ENCODE peak calls at places on chromosomes 12 and 14, in ten cellular contexts. One of them, this sample, is unnamed.

GRCh38 chr12:124420972-124421674 is 126.2 kb downstream of the RFLNA start:
- DNase-seq in nephron progenitor cell: no peak
- DNase-seq in cardiac muscle cell: no peak
- DNase-seq in fibroblast of lung: no peak
- DNase-seq in fibroblast of mammary gland: no peak
- DNase-seq in endothelial cell: no peak
- DNase-seq in mucosa of descending colon: no peak
- DNase-seq in pancreas: no peak
- DNase-seq in IMR-90: no peak
- DNase-seq in GM12865: no peak
- DNase-seq in this sample: no peak

GRCh38 chr12:119744900-119745606 is 77.1 kb downstream of the PRKAB1 start:
- DNase-seq in nephron progenitor cell: no peak
- DNase-seq in cardiac muscle cell: no peak
- DNase-seq in fibroblast of lung: no peak
- DNase-seq in fibroblast of mammary gland: no peak
- DNase-seq in endothelial cell: no peak
- DNase-seq in mucosa of descending colon: no peak
- DNase-seq in pancreas: no peak
- DNase-seq in IMR-90: no peak
- DNase-seq in GM12865: no peak
- DNase-seq in this sample: no peak

GRCh38 chr14:64763801-64764511 is 59.7 kb downstream of the PLEKHG3 start:
- DNase-seq in nephron progenitor cell: no peak
- DNase-seq in cardiac muscle cell: peak; percentile 46
- DNase-seq in fibroblast of lung: peak; percentile 37
- DNase-seq in fibroblast of mammary gland: no peak
- DNase-seq in endothelial cell: no peak
- DNase-seq in mucosa of descending colon: no peak
- DNase-seq in pancreas: no peak
- DNase-seq in IMR-90: peak; percentile 55
- DNase-seq in GM12865: no peak
- DNase-seq in this sample: no peak

GRCh38 chr12:89162704-89163261 is 189.5 kb downstream of the DUSP6 start:
- DNase-seq in nephron progenitor cell: no peak
- DNase-seq in cardiac muscle cell: peak; percentile 98
- DNase-seq in fibroblast of lung: peak; percentile 98
- DNase-seq in fibroblast of mammary gland: peak; percentile 100
- DNase-seq in endothelial cell: no peak
- DNase-seq in mucosa of descending colon: no peak
- DNase-seq in pancreas: peak; percentile 8
- DNase-seq in IMR-90: peak; percentile 99
- DNase-seq in GM12865: peak; percentile 46
- DNase-seq in this sample: no peak

GRCh38 chr12:98419101-98419794 is 96.1 kb upstream of the TMPO start:
- DNase-seq in nephron progenitor cell: no peak
- DNase-seq in cardiac muscle cell: peak; percentile 32
- DNase-seq in fibroblast of lung: no peak
- DNase-seq in fibroblast of mammary gland: no peak
- DNase-seq in endothelial cell: no peak
- DNase-seq in mucosa of descending colon: no peak
- DNase-seq in pancreas: no peak
- DNase-seq in IMR-90: no peak
- DNase-seq in GM12865: no peak
- DNase-seq in this sample: no peak

GRCh38 chr12:100668939-100669536 is 95.6 kb downstream of the GAS2L3 start:
- DNase-seq in nephron progenitor cell: peak; percentile 87
- DNase-seq in cardiac muscle cell: peak; percentile 79
- DNase-seq in fibroblast of lung: peak; percentile 53
- DNase-seq in fibroblast of mammary gland: peak; percentile 71
- DNase-seq in endothelial cell: peak; percentile 89
- DNase-seq in mucosa of descending colon: peak; percentile 89
- DNase-seq in pancreas: peak; percentile 75
- DNase-seq in IMR-90: peak; percentile 61
- DNase-seq in GM12865: peak; percentile 74
- DNase-seq in this sample: peak; percentile 79

GRCh38 chr12:72267974-72268373 is 4.2 kb upstream of the TRHDE start:
- DNase-seq in nephron progenitor cell: no peak
- DNase-seq in cardiac muscle cell: no peak
- DNase-seq in fibroblast of lung: peak; percentile 53
- DNase-seq in fibroblast of mammary gland: peak; percentile 5
- DNase-seq in endothelial cell: no peak
- DNase-seq in mucosa of descending colon: no peak
- DNase-seq in pancreas: no peak
- DNase-seq in IMR-90: peak; percentile 45
- DNase-seq in GM12865: no peak
- DNase-seq in this sample: no peak

GRCh38 chr12:69052613-69053408 is 119.8 kb upstream of the CPM start:
- DNase-seq in nephron progenitor cell: no peak
- DNase-seq in cardiac muscle cell: peak; percentile 78
- DNase-seq in fibroblast of lung: peak; percentile 94
- DNase-seq in fibroblast of mammary gland: peak; percentile 94
- DNase-seq in endothelial cell: no peak
- DNase-seq in mucosa of descending colon: no peak
- DNase-seq in pancreas: peak; percentile 35
- DNase-seq in IMR-90: peak; percentile 83
- DNase-seq in GM12865: peak; percentile 56
- DNase-seq in this sample: no peak

GRCh38 chr14:104425171-104425681 is 154.3 kb upstream of the C14orf180 start:
- DNase-seq in nephron progenitor cell: no peak
- DNase-seq in cardiac muscle cell: no peak
- DNase-seq in fibroblast of lung: no peak
- DNase-seq in fibroblast of mammary gland: no peak
- DNase-seq in endothelial cell: no peak
- DNase-seq in mucosa of descending colon: no peak
- DNase-seq in pancreas: no peak
- DNase-seq in IMR-90: no peak
- DNase-seq in GM12865: no peak
- DNase-seq in this sample: no peak

GRCh38 chr14:34227834-34228662 is 234.0 kb downstream of the SPTSSA start:
- DNase-seq in nephron progenitor cell: peak; percentile 79
- DNase-seq in cardiac muscle cell: peak; percentile 64
- DNase-seq in fibroblast of lung: peak; percentile 49
- DNase-seq in fibroblast of mammary gland: peak; percentile 69
- DNase-seq in endothelial cell: peak; percentile 77
- DNase-seq in mucosa of descending colon: peak; percentile 75
- DNase-seq in pancreas: peak; percentile 70
- DNase-seq in IMR-90: peak; percentile 44
- DNase-seq in GM12865: peak; percentile 52
- DNase-seq in this sample: peak; percentile 73

GRCh38 chr12:119302334-119303132 is 32.0 kb upstream of the CCDC60 start:
- DNase-seq in nephron progenitor cell: peak; percentile 21
- DNase-seq in cardiac muscle cell: no peak
- DNase-seq in fibroblast of lung: no peak
- DNase-seq in fibroblast of mammary gland: no peak
- DNase-seq in endothelial cell: no peak
- DNase-seq in mucosa of descending colon: no peak
- DNase-seq in pancreas: no peak
- DNase-seq in IMR-90: no peak
- DNase-seq in GM12865: no peak
- DNase-seq in this sample: no peak

DNA sequence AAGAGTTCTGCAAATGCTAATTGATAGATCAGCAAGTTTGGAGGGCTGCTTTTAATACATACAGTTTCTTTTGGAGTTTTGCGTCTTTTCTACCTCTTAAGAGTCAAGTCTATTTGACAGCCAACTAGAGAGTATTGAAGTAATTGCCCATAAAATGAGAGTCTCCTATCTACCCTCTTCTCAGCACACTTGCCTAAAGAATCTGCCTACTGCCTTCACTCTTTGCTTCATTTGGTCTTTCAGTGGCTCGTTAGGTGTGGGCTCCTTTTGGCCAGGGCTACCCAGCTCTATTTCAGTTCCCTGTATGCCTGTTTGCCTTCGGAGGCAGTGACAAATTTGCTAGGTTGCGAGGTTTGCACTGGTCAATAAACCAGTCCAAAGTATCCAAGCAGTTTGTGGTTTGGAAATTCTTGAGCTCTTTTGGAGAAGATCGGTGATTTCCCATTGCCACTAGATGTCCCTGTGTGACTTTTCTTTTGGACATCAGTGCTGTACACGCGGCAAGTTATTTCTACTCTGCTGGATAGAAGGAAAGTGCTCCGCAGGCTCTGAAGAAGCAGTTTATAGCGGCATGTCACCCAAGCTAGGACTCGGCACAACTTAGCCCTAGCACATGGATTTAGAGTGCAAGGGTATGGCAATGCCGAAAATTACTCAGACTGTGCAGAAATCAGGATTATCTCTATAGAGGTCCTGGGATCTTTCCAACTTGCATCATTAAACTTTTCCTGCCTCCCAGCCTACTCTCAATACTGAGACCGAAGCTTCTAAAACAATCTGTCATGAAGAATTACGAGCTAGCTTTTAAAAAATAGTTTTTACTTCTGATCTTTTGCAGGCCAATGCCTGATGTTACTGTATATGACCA is 38.6 kb downstream of the MGST1 start:
- DNase-seq in nephron progenitor cell: peak; percentile 20
- DNase-seq in cardiac muscle cell: peak; percentile 83
- DNase-seq in fibroblast of lung: peak; percentile 75
- DNase-seq in fibroblast of mammary gland: peak; percentile 77
- DNase-seq in endothelial cell: peak; percentile 21
- DNase-seq in mucosa of descending colon: no peak
- DNase-seq in pancreas: peak; percentile 56
- DNase-seq in IMR-90: peak; percentile 70
- DNase-seq in GM12865: peak; percentile 10
- DNase-seq in this sample: no peak
- TF ChIP-seq CTCF in nephron progenitor cell: peak; percentile 42
- TF ChIP-seq CTCF in cardiac muscle cell: peak; percentile 58
- TF ChIP-seq CTCF in fibroblast of lung: peak; percentile 41
- TF ChIP-seq CTCF in fibroblast of mammary gland: peak; percentile 54
- TF ChIP-seq CTCF in endothelial cell: no peak
- TF ChIP-seq CTCF in mucosa of descending colon: no peak
- TF ChIP-seq CTCF in pancreas: peak; percentile 26
- TF ChIP-seq CTCF in IMR-90: peak; percentile 67
- TF ChIP-seq CTCF in GM12865: peak; percentile 20
- TF ChIP-seq CTCF in this sample: peak; percentile 70

GRCh38 chr12:40622246-40622838 is 69.9 kb upstream of the CNTN1 start:
- DNase-seq in nephron progenitor cell: peak; percentile 70
- DNase-seq in cardiac muscle cell: peak; percentile 46
- DNase-seq in fibroblast of lung: peak; percentile 17
- DNase-seq in fibroblast of mammary gland: peak; percentile 68
- DNase-seq in endothelial cell: peak; percentile 55
- DNase-seq in mucosa of descending colon: peak; percentile 22
- DNase-seq in pancreas: peak; percentile 51
- DNase-seq in IMR-90: peak; percentile 43
- DNase-seq in GM12865: peak; percentile 71
- DNase-seq in this sample: no peak

GRCh38 chr12:40616383-40616900 is 75.8 kb upstream of the CNTN1 start:
- DNase-seq in nephron progenitor cell: no peak
- DNase-seq in cardiac muscle cell: no peak
- DNase-seq in fibroblast of lung: no peak
- DNase-seq in fibroblast of mammary gland: no peak
- DNase-seq in endothelial cell: no peak
- DNase-seq in mucosa of descending colon: no peak
- DNase-seq in pancreas: no peak
- DNase-seq in IMR-90: no peak
- DNase-seq in GM12865: no peak
- DNase-seq in this sample: no peak

GRCh38 chr12:40615590-40615989 is 76.6 kb upstream of the CNTN1 start:
- DNase-seq in nephron progenitor cell: no peak
- DNase-seq in cardiac muscle cell: no peak
- DNase-seq in fibroblast of lung: no peak
- DNase-seq in fibroblast of mammary gland: no peak
- DNase-seq in endothelial cell: no peak
- DNase-seq in mucosa of descending colon: no peak
- DNase-seq in pancreas: no peak
- DNase-seq in IMR-90: no peak
- DNase-seq in GM12865: no peak
- DNase-seq in this sample: no peak

GRCh38 chr12:40618621-40619020 is 73.6 kb upstream of the CNTN1 start:
- DNase-seq in nephron progenitor cell: no peak
- DNase-seq in cardiac muscle cell: no peak
- DNase-seq in fibroblast of lung: no peak
- DNase-seq in fibroblast of mammary gland: no peak
- DNase-seq in endothelial cell: no peak
- DNase-seq in mucosa of descending colon: no peak
- DNase-seq in pancreas: no peak
- DNase-seq in IMR-90: no peak
- DNase-seq in GM12865: no peak
- DNase-seq in this sample: no peak

GRCh38 chr12:40620564-40621019 is 71.6 kb upstream of the CNTN1 start:
- DNase-seq in nephron progenitor cell: no peak
- DNase-seq in cardiac muscle cell: no peak
- DNase-seq in fibroblast of lung: no peak
- DNase-seq in fibroblast of mammary gland: no peak
- DNase-seq in endothelial cell: no peak
- DNase-seq in mucosa of descending colon: no peak
- DNase-seq in pancreas: no peak
- DNase-seq in IMR-90: no peak
- DNase-seq in GM12865: no peak
- DNase-seq in this sample: peak; percentile 66
- TF ChIP-seq CTCF in nephron progenitor cell: no peak
- TF ChIP-seq CTCF in cardiac muscle cell: no peak
- TF ChIP-seq CTCF in fibroblast of lung: no peak
- TF ChIP-seq CTCF in fibroblast of mammary gland: no peak
- TF ChIP-seq CTCF in endothelial cell: no peak
- TF ChIP-seq CTCF in mucosa of descending colon: no peak
- TF ChIP-seq CTCF in pancreas: no peak
- TF ChIP-seq CTCF in IMR-90: no peak
- TF ChIP-seq CTCF in GM12865: no peak
- TF ChIP-seq CTCF in this sample: no peak

DNA sequence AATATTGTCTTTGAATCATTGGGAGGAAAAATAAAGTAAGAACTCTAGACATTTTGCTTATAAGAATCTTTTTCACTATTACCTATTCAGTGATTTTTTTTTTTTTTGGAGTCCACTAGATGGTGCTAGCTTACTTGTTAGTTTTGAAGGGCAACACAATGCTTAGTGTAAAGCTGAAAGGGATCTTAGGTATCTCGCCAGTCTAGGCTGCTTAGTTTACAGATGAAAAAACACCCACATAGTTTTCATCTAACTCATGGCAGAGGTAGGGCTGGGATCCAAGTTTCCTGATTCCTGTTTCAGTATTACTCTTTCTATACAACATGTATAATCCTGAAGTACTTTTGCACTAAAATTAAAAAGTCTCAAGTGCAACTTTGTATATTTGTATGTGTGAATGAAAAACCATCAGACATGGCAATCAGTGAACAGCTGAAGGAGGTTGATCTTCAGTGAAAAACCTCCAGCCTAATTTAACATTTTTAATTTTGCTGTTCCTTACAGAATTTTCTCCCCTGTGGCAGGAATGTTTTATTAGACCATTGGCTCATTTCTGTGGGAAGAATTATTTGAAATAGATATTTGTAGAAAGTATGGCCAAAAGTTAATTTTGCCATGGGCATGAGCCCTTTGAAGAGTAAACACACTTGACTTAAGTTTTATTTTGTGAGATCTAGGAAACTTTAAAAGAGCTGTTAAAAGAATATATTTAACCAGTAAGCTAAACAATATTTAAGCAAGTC is 40.7 kb downstream of the LRRIQ1 start:
- DNase-seq in nephron progenitor cell: no peak
- DNase-seq in cardiac muscle cell: peak; percentile 90
- DNase-seq in fibroblast of lung: peak; percentile 94
- DNase-seq in fibroblast of mammary gland: peak; percentile 81
- DNase-seq in endothelial cell: no peak
- DNase-seq in mucosa of descending colon: no peak
- DNase-seq in pancreas: no peak
- DNase-seq in IMR-90: peak; percentile 92
- DNase-seq in GM12865: peak; percentile 17
- DNase-seq in this sample: no peak
- TF ChIP-seq CTCF in nephron progenitor cell: peak; percentile 50
- TF ChIP-seq CTCF in cardiac muscle cell: peak; percentile 57
- TF ChIP-seq CTCF in fibroblast of lung: peak; percentile 48
- TF ChIP-seq CTCF in fibroblast of mammary gland: peak; percentile 46
- TF ChIP-seq CTCF in endothelial cell: peak; percentile 37
- TF ChIP-seq CTCF in mucosa of descending colon: no peak
- TF ChIP-seq CTCF in pancreas: no peak
- TF ChIP-seq CTCF in IMR-90: peak; percentile 55
- TF ChIP-seq CTCF in GM12865: peak; percentile 27
- TF ChIP-seq CTCF in this sample: peak; percentile 78

GRCh38 chr12:48957141-48958048 is at the start of gene ARF3:
- DNase-seq in nephron progenitor cell: peak; percentile 96
- DNase-seq in cardiac muscle cell: peak; percentile 94
- DNase-seq in fibroblast of lung: peak; percentile 88
- DNase-seq in fibroblast of mammary gland: peak; percentile 83
- DNase-seq in endothelial cell: peak; percentile 98
- DNase-seq in mucosa of descending colon: peak; percentile 98
- DNase-seq in pancreas: peak; percentile 95
- DNase-seq in IMR-90: peak; percentile 90
- DNase-seq in GM12865: peak; percentile 96
- DNase-seq in this sample: peak; percentile 97
- TF ChIP-seq CTCF in nephron progenitor cell: no peak
- TF ChIP-seq CTCF in cardiac muscle cell: no peak
- TF ChIP-seq CTCF in fibroblast of lung: no peak
- TF ChIP-seq CTCF in fibroblast of mammary gland: no peak
- TF ChIP-seq CTCF in endothelial cell: no peak
- TF ChIP-seq CTCF in mucosa of descending colon: no peak
- TF ChIP-seq CTCF in pancreas: no peak
- TF ChIP-seq CTCF in IMR-90: peak; percentile 0
- TF ChIP-seq CTCF in GM12865: no peak
- TF ChIP-seq CTCF in this sample: no peak

This sample was measured in type B pancreatic cell.